ENCODE peak calls at places on chromosomes 6 and 20, in four cellular contexts. K, B, G and F are unnamed samples.
A peak's percentile ranks its signal among the peaks of the same experiment; 100 is the strongest.

GRCh38 chr20:1804554-1804956 is 90.7 kb upstream of the SIRPA start:
- DNase-seq in K (no peak), B (no peak), G (no peak), F (no peak)

GRCh38 chr6:121686611-121687023 is 251.2 kb downstream of the GJA1 start:
- DNase-seq in K (peak; percentile 60), B (peak; percentile 62), G (no peak), F (peak; percentile 81)

GRCh38 chr6:1516742-1517520 is 92.8 kb upstream of the FOXC1 start:
- DNase-seq in K (no peak), B (no peak), G (no peak), F (no peak)

GRCh38 chr20:22508426-22508825 is 75.9 kb downstream of the FOXA2 start:
- DNase-seq in K (no peak), B (no peak), G (no peak), F (no peak)

GRCh38 chr6:36666726-36667591 is 11.6 kb upstream of the CDKN1A start:
- DNase-seq in K (peak; percentile 72), B (peak; percentile 60), G (peak; percentile 54), F (peak; percentile 82)

GRCh38 chr6:21537660-21538059 is 55.9 kb upstream of the SOX4 start:
- DNase-seq in K (no peak), B (no peak), G (no peak), F (no peak)

GRCh38 chr6:76697585-76697984 is 625.1 kb upstream of the IMPG1 start:
- DNase-seq in K (no peak), B (no peak), G (no peak), F (no peak)

GRCh38 chr20:61120595-61121515 is 131.2 kb upstream of the CDH4 start:
- DNase-seq in K (peak; percentile 52), B (peak; percentile 64), G (peak; percentile 55), F (peak; percentile 80)

GRCh38 chr20:17709361-17710293 is 9.9 kb downstream of the BANF2 start:
- DNase-seq in K (no peak), B (no peak), G (no peak), F (no peak)

GRCh38 chr6:34512738-34513115 is 43.4 kb downstream of the SPDEF start:
- DNase-seq in K (no peak), B (no peak), G (no peak), F (no peak)

GRCh38 chr20:34312024-34312460 is 8.9 kb upstream of the AHCY start:
- DNase-seq in K (no peak), B (peak; percentile 74), G (no peak), F (peak; percentile 42)

GRCh38 chr6:107458687-107459282 is 579 bp downstream of the PDSS2 start:
- DNase-seq in K (peak; percentile 43), B (no peak), G (no peak), F (peak; percentile 43)

GRCh38 chr6:160306284-160306683 is 41.9 kb upstream of the SLC22A3 start:
- DNase-seq in K (no peak), B (no peak), G (no peak), F (no peak)

GRCh38 chr6:22583927-22584326 is 14.6 kb downstream of the HDGFL1 start:
- DNase-seq in K (no peak), B (no peak), G (no peak), F (no peak)

GRCh38 chr6:132011582-132011981 is 60.4 kb upstream of the CCN2 start:
- DNase-seq in K (no peak), B (no peak), G (no peak), F (no peak)

GRCh38 chr6:84426002-84426705 is 198.7 kb upstream of the CEP162 start:
- DNase-seq in K (no peak), B (no peak), G (no peak), F (no peak)

GRCh38 chr20:3808544-3808943 is 11.8 kb upstream of the AP5S1 start:
- DNase-seq in K (no peak), B (no peak), G (no peak), F (no peak)

GRCh38 chr6:169906004-169906740 is 154.8 kb downstream of the ERMARD start:
- DNase-seq in K (no peak), B (no peak), G (peak; percentile 21), F (no peak)

GRCh38 chr20:21395666-21396044 is 1.7 kb downstream of the NKX2-4 start:
- DNase-seq in K (no peak), B (no peak), G (no peak), F (peak; percentile 55)

GRCh38 chr20:8454137-8454712 is 322.2 kb downstream of the PLCB1 start:
- DNase-seq in K (peak; percentile 48), B (no peak), G (peak; percentile 9), F (peak; percentile 50)

GRCh38 chr6:34610819-34611477 is 54.8 kb upstream of the SPDEF start:
- DNase-seq in K (peak; percentile 70), B (no peak), G (no peak), F (no peak)

GRCh38 chr6:32111424-32112066 is 2.4 kb upstream of the TNXB start:
- DNase-seq in K (no peak), B (no peak), G (no peak), F (no peak)

GRCh38 chr20:25003002-25003401 is 10.5 kb upstream of the APMAP start:
- DNase-seq in K (no peak), B (no peak), G (no peak), F (no peak)

GRCh38 chr6:90338409-90338808 is 41.8 kb upstream of the BACH2 start:
- DNase-seq in K (peak; percentile 90), B (no peak), G (no peak), F (no peak)

GRCh38 chr6:132131777-132132176 is 180.6 kb upstream of the CCN2 start:
- DNase-seq in K (peak; percentile 94), B (no peak), G (no peak), F (no peak)

GRCh38 chr6:17932362-17932852 is 55.0 kb downstream of the KIF13A start:
- DNase-seq in K (peak; percentile 12), B (no peak), G (no peak), F (no peak)

GRCh38 chr20:25195962-25196700 is 619 bp downstream of the ENTPD6 start:
- DNase-seq in K (peak; percentile 58), B (peak; percentile 74), G (no peak), F (peak; percentile 52)

DNA sequence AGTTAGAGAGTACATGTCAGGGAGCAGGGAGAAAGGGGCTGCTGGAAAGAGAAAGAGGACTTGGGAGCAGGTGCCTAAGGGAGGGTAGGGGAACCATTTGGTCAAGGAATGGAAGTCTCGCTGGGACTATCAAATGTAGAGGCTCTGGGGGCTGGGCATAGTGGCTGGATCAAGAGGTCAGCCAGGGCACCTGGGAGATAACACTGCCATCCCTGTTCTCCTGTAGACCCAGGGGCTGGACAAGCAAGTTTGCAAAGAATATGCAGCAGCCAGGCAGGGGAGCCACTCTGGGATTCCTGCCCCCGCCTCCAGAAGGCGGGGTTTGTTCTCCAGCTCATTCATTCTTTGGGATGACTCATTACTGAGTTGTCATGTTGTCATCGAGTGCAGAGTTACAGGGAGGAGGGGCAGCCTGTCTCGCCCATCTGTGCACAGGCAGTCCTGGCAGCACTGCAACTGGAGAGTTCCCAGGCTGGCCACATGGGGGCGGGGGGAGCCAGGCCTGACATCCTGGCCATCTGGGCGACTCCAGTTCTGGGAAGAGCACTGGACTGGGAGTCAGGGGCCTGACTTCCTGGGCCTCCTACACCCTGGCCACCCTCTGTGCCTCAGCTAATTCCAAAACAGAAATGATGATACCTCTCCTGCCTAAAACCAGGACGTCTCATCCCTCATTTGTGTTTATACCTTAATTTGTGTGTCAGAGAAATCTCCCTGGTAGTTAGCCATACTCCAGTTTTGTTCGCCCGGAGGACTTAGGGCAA is 28.2 kb upstream of the ZFAND3 start:
- DNase-seq in K (peak; percentile 98), B (peak; percentile 88), G (peak; percentile 86), F (peak; percentile 97)
- H2BK5ac ChIP-seq in K (no peak overlapping the region), B (peak overlapping the region; percentile 37), G (no peak overlapping the region), F (no peak overlapping the region)

GRCh38 chr20:50724112-50724724 is 7.2 kb upstream of the PARD6B start:
- DNase-seq in K (no peak), B (no peak), G (no peak), F (no peak)

GRCh38 chr20:50726955-50727791 is 4.2 kb upstream of the PARD6B start:
- DNase-seq in K (no peak), B (no peak), G (no peak), F (peak; percentile 0)

GRCh38 chr20:50723672-50724071 is 7.7 kb upstream of the PARD6B start:
- DNase-seq in K (no peak), B (no peak), G (no peak), F (no peak)

GRCh38 chr20:50725722-50726000 is 5.7 kb upstream of the PARD6B start:
- DNase-seq in K (no peak), B (no peak), G (no peak), F (no peak)

GRCh38 chr20:50724851-50725721 is 6.3 kb upstream of the PARD6B start:
- DNase-seq in K (peak; percentile 41), B (no peak), G (peak; percentile 49), F (peak; percentile 36)
- H2BK12ac ChIP-seq in K (peak overlapping the region; percentile 99), B (peak overlapping the region; percentile 22), G (no peak overlapping the region), F (peak overlapping the region; percentile 16)

DNA sequence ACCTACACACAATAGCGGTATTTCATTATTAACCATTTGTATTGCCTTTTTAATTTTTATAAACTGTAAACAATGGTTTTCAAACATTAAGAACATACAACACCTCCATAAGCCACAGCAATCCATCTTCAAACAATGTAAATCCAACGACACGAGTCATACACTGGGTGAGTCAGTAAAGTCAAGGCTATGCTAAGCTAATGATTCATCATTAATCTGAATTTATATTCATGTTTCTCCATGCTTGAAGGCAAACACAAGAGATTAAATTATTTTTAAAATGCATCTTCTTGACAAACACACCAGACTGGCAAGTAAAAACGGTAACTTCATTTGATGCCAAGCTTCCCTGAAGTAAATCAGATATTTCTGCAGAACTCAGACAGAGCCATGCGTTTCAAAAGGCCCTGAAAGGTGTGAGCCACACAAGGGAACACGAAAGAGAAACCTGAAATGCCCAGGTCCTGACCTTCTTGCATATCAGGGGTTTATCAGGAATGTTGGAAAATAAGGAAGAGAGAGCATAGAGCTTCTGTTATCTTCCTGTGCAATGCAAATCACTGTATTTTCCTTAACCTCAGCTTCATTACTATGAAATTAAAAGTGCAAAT is 162.5 kb downstream of the ALDH8A1 start:
- DNase-seq in K (no peak), B (no peak), G (no peak), F (no peak)
- H3K14ac ChIP-seq in K (no peak overlapping the region), B (no peak overlapping the region), G (no peak overlapping the region), F (no peak overlapping the region)

GRCh38 chr6:39886871-39887270 is 47.4 kb downstream of the MOCS1 start:
- DNase-seq in K (no peak), B (no peak), G (no peak), F (no peak)

GRCh38 chr6:39884696-39885095 is 49.6 kb downstream of the MOCS1 start:
- DNase-seq in K (peak; percentile 15), B (no peak), G (no peak), F (no peak)

GRCh38 chr6:39885691-39886090 is 48.6 kb downstream of the MOCS1 start:
- DNase-seq in K (no peak), B (no peak), G (no peak), F (no peak)

GRCh38 chr6:39889229-39889628 is 45.0 kb downstream of the MOCS1 start:
- DNase-seq in K (no peak), B (no peak), G (no peak), F (no peak)

GRCh38 chr6:39887692-39888450 is 46.4 kb downstream of the MOCS1 start:
- DNase-seq in K (peak; percentile 62), B (no peak), G (no peak), F (no peak)
- H2BK5ac ChIP-seq in K (peak overlapping the region; percentile 87), B (no peak overlapping the region), G (no peak overlapping the region), F (no peak overlapping the region)